ENCODE peak calls at places on chromosomes 5 and 9, in six cellular contexts. Q, T, H, M, S and N are unnamed samples.

GRCh38 chr5:7394889-7395431 is 978 bp upstream of the ADCY2 start:
- DNase-seq in Q (no peak), T (no peak), H (no peak), M (no peak), S (no peak), N (peak; percentile 59)

GRCh38 chr9:104280216-104280585 is 186.1 kb downstream of the SMC2 start:
- DNase-seq in Q (no peak), T (no peak), H (no peak), M (no peak), S (no peak), N (no peak)

GRCh38 chr9:107033974-107034373 is 171.0 kb downstream of the ZNF462 start:
- DNase-seq in Q (no peak), T (no peak), H (no peak), M (no peak), S (no peak), N (no peak)

GRCh38 chr5:40503438-40503837 is 176.3 kb upstream of the PTGER4 start:
- DNase-seq in Q (no peak), T (no peak), H (peak; percentile 66), M (no peak), S (no peak), N (no peak)

GRCh38 chr5:146283344-146283761 is 55.3 kb upstream of the POU4F3 start:
- DNase-seq in Q (peak; percentile 99), T (no peak), H (no peak), M (no peak), S (peak; percentile 85), N (no peak)

GRCh38 chr9:82581516-82581915 is 481.4 kb downstream of the RASEF start:
- DNase-seq in Q (no peak), T (no peak), H (no peak), M (no peak), S (no peak), N (no peak)

GRCh38 chr5:174402224-174402812 is 322.1 kb upstream of the MSX2 start:
- DNase-seq in Q (no peak), T (no peak), H (no peak), M (no peak), S (no peak), N (no peak)

GRCh38 chr9:14779566-14780022 is 57.1 kb upstream of the CER1 start:
- DNase-seq in Q (no peak), T (no peak), H (no peak), M (no peak), S (no peak), N (no peak)

GRCh38 chr5:154646841-154647759 is 108.1 kb upstream of the LARP1 start:
- DNase-seq in Q (peak; percentile 52), T (peak; percentile 49), H (peak; percentile 62), M (no peak), S (no peak), N (no peak)